ENCODE peak calls at places on chromosomes 12 and 14, in nine cellular contexts. R is CD4-positive, alpha-beta T cell; Z is EH; C is amniotic stem cell; I is posterior cingulate gyrus; J is choroid plexus epithelial cell; L is stomach; B is stimulated activated CD8-positive, alpha-beta memory T cell treated with anti-CD3 and anti-CD28 coated beads, Interleukin-15, amount 100 ng/mL, for 24 hours; K is sigmoid colon. Q is an unnamed sample.

GRCh38 chr12:88334271-88334670 is 192.2 kb downstream of the TMTC3 start:
- DNase-seq in R (no peak), B (no peak), K (peak), C (peak), I (no peak), L (peak), Z (peak), J (peak), Q (no peak)

GRCh38 chr14:72463291-72463866 is 430.5 kb downstream of the DPF3 start:
- DNase-seq in R (no peak), B (no peak), J (no peak), K (no peak), I (no peak), C (no peak), L (no peak), Z (peak), Q (no peak)

GRCh38 chr14:36981832-36982528 is 190.4 kb downstream of the SLC25A21 start:
- DNase-seq in R (no peak), K (no peak), I (no peak), L (no peak), C (peak), J (peak), Z (peak), B (no peak), Q (no peak)

GRCh38 chr14:93945070-93945399 is 17.9 kb downstream of the FAM181A start:
- DNase-seq in L (no peak), Z (no peak), K (no peak), C (no peak), R (no peak), I (no peak), J (no peak), B (no peak), Q (no peak)

GRCh38 chr14:31172084-31172483 is 35.5 kb downstream of the HECTD1 start:
- DNase-seq in K (no peak), R (no peak), L (no peak), I (no peak), J (peak), C (no peak), Z (peak), B (no peak), Q (no peak)

GRCh38 chr12:19035552-19035951 is 94.0 kb upstream of the PLEKHA5 start:
- DNase-seq in Z (peak), B (no peak), K (no peak), C (no peak), R (no peak), J (peak), I (no peak), L (no peak), Q (no peak)

GRCh38 chr12:46770501-46771183 is 55.2 kb downstream of the SLC38A4 start:
- DNase-seq in R (no peak), Z (peak), I (no peak), J (peak), L (no peak), B (no peak), C (no peak), K (no peak), Q (no peak)

GRCh38 chr14:50025776-50026175 is 90.6 kb downstream of the VCPKMT start:
- DNase-seq in Z (no peak), L (no peak), K (no peak), B (no peak), C (no peak), J (peak), I (no peak), R (no peak), Q (no peak)

GRCh38 chr12:54429014-54429471 is 10.0 kb upstream of the ITGA5 start:
- DNase-seq in R (no peak), Z (no peak), K (peak), I (no peak), J (no peak), C (no peak), B (no peak), L (no peak), Q (no peak)

GRCh38 chr12:126055521-126055920 is 990.3 kb downstream of the AACS start:
- DNase-seq in K (no peak), L (no peak), I (no peak), C (no peak), J (no peak), R (no peak), B (no peak), Z (no peak), Q (no peak)

GRCh38 chr14:78153069-78153351 is 17.2 kb upstream of the NRXN3 start:
- DNase-seq in L (no peak), J (peak), C (no peak), Z (no peak), R (no peak), I (no peak), K (no peak), B (no peak), Q (no peak)

GRCh38 chr12:96719671-96720362 is 187.2 kb upstream of the NEDD1 start:
- DNase-seq in C (no peak), I (no peak), R (no peak), K (no peak), L (no peak), Z (peak), B (no peak), J (peak), Q (no peak)

GRCh38 chr14:58749066-58749669 is 111.4 kb downstream of the DACT1 start:
- DNase-seq in R (no peak), L (peak), B (no peak), C (peak), Z (peak), J (peak), K (no peak), I (no peak), Q (no peak)

GRCh38 chr12:130796985-130797686 is 41.9 kb downstream of the STX2 start:
- DNase-seq in C (no peak), J (no peak), K (no peak), B (no peak), R (peak), L (no peak), Z (no peak), I (no peak), Q (no peak)

GRCh38 chr14:55366271-55366670 is 45.4 kb downstream of the ATG14 start:
- DNase-seq in C (no peak), I (no peak), Z (peak), K (no peak), J (peak), B (no peak), R (no peak), L (no peak), Q (no peak)

GRCh38 chr14:50156111-50156510 is 39.7 kb upstream of the VCPKMT start:
- DNase-seq in C (no peak), K (no peak), R (no peak), I (no peak), J (no peak), L (no peak), Z (no peak), B (no peak), Q (no peak)

GRCh38 chr14:93736378-93737014 is 51.8 kb downstream of the PRIMA1 start:
- DNase-seq in R (no peak), C (no peak), J (no peak), B (no peak), K (no peak), I (no peak), L (peak), Z (no peak), Q (no peak)

GRCh38 chr12:52010692-52011601 is 4.2 kb downstream of the TAMALIN start:
- DNase-seq in L (no peak), B (no peak), I (no peak), J (no peak), Z (no peak), K (no peak), R (no peak), C (no peak), Q (no peak)

GRCh38 chr12:112116232-112117060 is 7.9 kb upstream of the NAA25 start:
- DNase-seq in L (peak), J (peak), C (no peak), B (no peak), R (no peak), K (peak), Z (peak), I (peak), Q (no peak)

GRCh38 chr12:18629445-18629844 is 108.4 kb downstream of the PLCZ1 start:
- DNase-seq in L (no peak), J (no peak), I (no peak), R (no peak), C (no peak), Z (no peak), B (no peak), K (no peak), Q (no peak)

GRCh38 chr12:124694846-124695497 is 127.6 kb upstream of the NCOR2 start:
- DNase-seq in K (no peak), J (peak), C (peak), B (no peak), Z (peak), I (no peak), R (no peak), L (no peak), Q (no peak)

GRCh38 chr14:74754157-74754556 is 9.0 kb upstream of the YLPM1 start:
- DNase-seq in I (no peak), B (no peak), L (no peak), Z (peak), C (no peak), J (no peak), R (no peak), K (no peak), Q (no peak)

GRCh38 chr14:77752799-77753516 is 8.0 kb downstream of the SNW1 start:
- DNase-seq in J (peak), I (no peak), L (no peak), C (no peak), K (no peak), R (no peak), Z (no peak), B (no peak), Q (no peak)

GRCh38 chr12:5622280-5622679 is 190.4 kb downstream of the NTF3 start:
- DNase-seq in R (no peak), B (no peak), C (no peak), I (no peak), Z (peak), K (no peak), L (no peak), J (no peak), Q (no peak)

GRCh38 chr12:121079736-121080272 is 40.8 kb upstream of the OASL start:
- DNase-seq in K (no peak), I (no peak), B (no peak), L (no peak), J (no peak), R (no peak), C (no peak), Z (no peak), Q (no peak)

GRCh38 chr12:58540480-58541299 is 379.6 kb downstream of the LRIG3 start:
- DNase-seq in R (no peak), Z (peak), K (peak), I (peak), C (peak), L (peak), J (peak), B (no peak), Q (peak)

GRCh38 chr14:104536942-104537612 is 42.5 kb upstream of the C14orf180 start:
- DNase-seq in K (peak), C (no peak), B (no peak), R (no peak), L (no peak), Z (peak), J (peak), I (no peak), Q (no peak)

GRCh38 chr14:69090187-69090789 is 62.6 kb downstream of the DCAF5 start:
- DNase-seq in B (no peak), R (peak), Z (peak), C (no peak), K (no peak), J (peak), L (no peak), I (no peak), Q (no peak)

Q was measured in omental fat pad.